ENCODE peak calls at places on chromosomes 2 and 18, in five cellular contexts. One of them, this sample, is unnamed.
A peak's percentile ranks its signal among the peaks of the same experiment; 100 is the strongest.

GRCh38 chr18:3511980-3512379 is 62.0 kb downstream of the TGIF1 start:
- DNase-seq in right lobe of liver: no peak
- DNase-seq in MCF 10A: peak; percentile 78
- DNase-seq in transverse colon: no peak
- DNase-seq in gastrocnemius medialis: no peak
- DNase-seq in this sample: peak; percentile 94

GRCh38 chr2:19538411-19538963 is 180.1 kb upstream of the OSR1 start:
- DNase-seq in transverse colon: peak; percentile 63
- DNase-seq in right lobe of liver: no peak
- DNase-seq in gastrocnemius medialis: peak; percentile 61
- DNase-seq in MCF 10A: peak; percentile 98
- DNase-seq in this sample: no peak

GRCh38 chr18:77559274-77559910 is 309.7 kb downstream of the GALR1 start:
- DNase-seq in transverse colon: no peak
- DNase-seq in right lobe of liver: no peak
- DNase-seq in MCF 10A: no peak
- DNase-seq in gastrocnemius medialis: no peak
- DNase-seq in this sample: no peak

GRCh38 chr2:138630164-138630563 is 128.6 kb downstream of the SPOPL start:
- DNase-seq in transverse colon: no peak
- DNase-seq in gastrocnemius medialis: no peak
- DNase-seq in MCF 10A: no peak
- DNase-seq in right lobe of liver: no peak
- DNase-seq in this sample: peak; percentile 25

GRCh38 chr2:19128148-19128547 is 230.3 kb downstream of the OSR1 start:
- DNase-seq in MCF 10A: no peak
- DNase-seq in right lobe of liver: no peak
- DNase-seq in transverse colon: no peak
- DNase-seq in gastrocnemius medialis: no peak
- DNase-seq in this sample: no peak

GRCh38 chr2:84815146-84815545 is 65.7 kb downstream of the TRABD2A start:
- DNase-seq in gastrocnemius medialis: no peak
- DNase-seq in right lobe of liver: no peak
- DNase-seq in MCF 10A: peak; percentile 16
- DNase-seq in transverse colon: no peak
- DNase-seq in this sample: no peak

GRCh38 chr2:422676-423435 is 135.0 kb upstream of the ALKAL2 start:
- DNase-seq in MCF 10A: no peak
- DNase-seq in gastrocnemius medialis: no peak
- DNase-seq in transverse colon: no peak
- DNase-seq in right lobe of liver: no peak
- DNase-seq in this sample: no peak

GRCh38 chr2:34104601-34105000 is 505.5 kb upstream of the FAM98A start:
- DNase-seq in MCF 10A: no peak
- DNase-seq in right lobe of liver: no peak
- DNase-seq in transverse colon: no peak
- DNase-seq in gastrocnemius medialis: no peak
- DNase-seq in this sample: no peak

GRCh38 chr2:7436096-7436906 is 519.1 kb downstream of the RNF144A start:
- DNase-seq in MCF 10A: no peak
- DNase-seq in transverse colon: no peak
- DNase-seq in right lobe of liver: no peak
- DNase-seq in gastrocnemius medialis: no peak
- DNase-seq in this sample: no peak

GRCh38 chr2:71646028-71646427 is 192.7 kb downstream of the DYSF start:
- DNase-seq in gastrocnemius medialis: peak; percentile 94
- DNase-seq in transverse colon: no peak
- DNase-seq in MCF 10A: peak; percentile 67
- DNase-seq in right lobe of liver: no peak
- DNase-seq in this sample: no peak

GRCh38 chr2:167732251-167732788 is 515.1 kb downstream of the STK39 start:
- DNase-seq in transverse colon: no peak
- DNase-seq in MCF 10A: no peak
- DNase-seq in right lobe of liver: no peak
- DNase-seq in gastrocnemius medialis: no peak
- DNase-seq in this sample: no peak

DNA sequence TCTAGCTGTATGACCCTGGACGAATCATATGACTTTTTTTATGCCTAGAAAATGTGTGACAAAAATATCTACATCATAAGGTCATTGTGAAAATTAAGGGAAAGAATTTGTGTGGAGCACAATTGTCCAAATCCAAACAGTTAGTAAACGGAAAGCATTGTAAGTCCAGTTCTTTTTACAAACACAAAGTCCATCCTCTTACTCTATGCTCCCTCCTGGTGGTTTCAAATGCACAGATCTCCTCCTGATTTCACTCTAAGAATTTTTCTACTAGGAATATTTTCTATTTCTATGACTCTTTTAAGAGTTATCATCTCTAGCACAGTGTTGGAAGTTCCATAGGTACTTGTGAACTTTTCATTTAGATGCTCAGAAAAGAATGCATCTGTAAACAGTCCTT is 125.2 kb upstream of the ARL5A start:
- DNase-seq in right lobe of liver: no peak
- DNase-seq in MCF 10A: no peak
- DNase-seq in transverse colon: no peak
- DNase-seq in gastrocnemius medialis: no peak
- DNase-seq in this sample: no peak
- TF ChIP-seq CTCF in right lobe of liver: no peak
- TF ChIP-seq CTCF in MCF 10A: no peak
- TF ChIP-seq CTCF in transverse colon: no peak
- TF ChIP-seq CTCF in gastrocnemius medialis: no peak
- TF ChIP-seq CTCF in this sample: no peak

GRCh38 chr2:218904176-218904575 is 23.5 kb downstream of the WNT10A start:
- DNase-seq in MCF 10A: no peak
- DNase-seq in gastrocnemius medialis: no peak
- DNase-seq in right lobe of liver: no peak
- DNase-seq in transverse colon: no peak
- DNase-seq in this sample: no peak

GRCh38 chr2:218908721-218909619 is 28.3 kb downstream of the WNT10A start:
- DNase-seq in right lobe of liver: peak; percentile 88
- DNase-seq in gastrocnemius medialis: peak; percentile 78
- DNase-seq in transverse colon: peak; percentile 93
- DNase-seq in MCF 10A: peak; percentile 87
- DNase-seq in this sample: peak; percentile 94
- TF ChIP-seq CTCF in right lobe of liver: no peak
- TF ChIP-seq CTCF in gastrocnemius medialis: no peak
- TF ChIP-seq CTCF in transverse colon: no peak
- TF ChIP-seq CTCF in MCF 10A: no peak
- TF ChIP-seq CTCF in this sample: no peak

GRCh38 chr2:54708584-54709340 is 14.7 kb upstream of the EML6 start:
- DNase-seq in right lobe of liver: peak; percentile 61
- DNase-seq in MCF 10A: no peak
- DNase-seq in gastrocnemius medialis: no peak
- DNase-seq in transverse colon: peak; percentile 55
- DNase-seq in this sample: no peak
- TF ChIP-seq CTCF in right lobe of liver: no peak
- TF ChIP-seq CTCF in MCF 10A: no peak
- TF ChIP-seq CTCF in gastrocnemius medialis: no peak
- TF ChIP-seq CTCF in transverse colon: no peak
- TF ChIP-seq CTCF in this sample: no peak

GRCh38 chr2:134900151-134900550 is 18.5 kb upstream of the CCNT2 start:
- DNase-seq in transverse colon: no peak
- DNase-seq in gastrocnemius medialis: no peak
- DNase-seq in MCF 10A: peak; percentile 20
- DNase-seq in right lobe of liver: no peak
- DNase-seq in this sample: no peak

GRCh38 chr2:134892282-134893054 is 26.2 kb upstream of the CCNT2 start:
- DNase-seq in gastrocnemius medialis: no peak
- DNase-seq in right lobe of liver: no peak
- DNase-seq in transverse colon: no peak
- DNase-seq in MCF 10A: no peak
- DNase-seq in this sample: no peak

GRCh38 chr2:134899204-134899603 is 19.4 kb upstream of the CCNT2 start:
- DNase-seq in transverse colon: no peak
- DNase-seq in MCF 10A: no peak
- DNase-seq in right lobe of liver: no peak
- DNase-seq in gastrocnemius medialis: no peak
- DNase-seq in this sample: no peak

DNA sequence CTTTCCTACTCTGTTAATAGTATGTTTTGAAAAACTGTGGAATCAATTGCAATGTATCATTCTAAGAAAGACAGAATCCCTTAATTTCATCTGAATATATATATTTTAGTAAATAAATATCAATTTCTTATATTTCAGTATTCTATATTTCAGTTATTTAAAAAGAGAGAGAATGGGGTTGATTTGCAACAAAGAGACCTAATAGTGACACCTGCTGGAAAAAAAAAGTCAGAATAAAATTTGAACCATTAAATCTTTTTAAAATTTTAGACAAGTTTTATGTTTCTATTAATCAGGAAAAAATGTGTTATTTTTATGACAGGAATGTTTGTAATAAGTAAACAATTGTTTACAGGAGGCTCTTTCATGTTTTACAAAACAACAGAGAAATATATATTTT is 20.7 kb upstream of the CCNT2 start:
- DNase-seq in transverse colon: no peak
- DNase-seq in right lobe of liver: no peak
- DNase-seq in MCF 10A: peak; percentile 6
- DNase-seq in gastrocnemius medialis: no peak
- DNase-seq in this sample: no peak
- TF ChIP-seq CTCF in transverse colon: peak; percentile 16
- TF ChIP-seq CTCF in right lobe of liver: peak; percentile 43
- TF ChIP-seq CTCF in MCF 10A: peak; percentile 35
- TF ChIP-seq CTCF in gastrocnemius medialis: no peak
- TF ChIP-seq CTCF in this sample: peak; percentile 50

GRCh38 chr2:228983700-228984099 is 287.4 kb downstream of the PID1 start:
- DNase-seq in transverse colon: no peak
- DNase-seq in MCF 10A: no peak
- DNase-seq in gastrocnemius medialis: no peak
- DNase-seq in right lobe of liver: no peak
- DNase-seq in this sample: no peak
- TF ChIP-seq CTCF in transverse colon: no peak
- TF ChIP-seq CTCF in MCF 10A: no peak
- TF ChIP-seq CTCF in gastrocnemius medialis: no peak
- TF ChIP-seq CTCF in right lobe of liver: no peak
- TF ChIP-seq CTCF in this sample: no peak

DNA sequence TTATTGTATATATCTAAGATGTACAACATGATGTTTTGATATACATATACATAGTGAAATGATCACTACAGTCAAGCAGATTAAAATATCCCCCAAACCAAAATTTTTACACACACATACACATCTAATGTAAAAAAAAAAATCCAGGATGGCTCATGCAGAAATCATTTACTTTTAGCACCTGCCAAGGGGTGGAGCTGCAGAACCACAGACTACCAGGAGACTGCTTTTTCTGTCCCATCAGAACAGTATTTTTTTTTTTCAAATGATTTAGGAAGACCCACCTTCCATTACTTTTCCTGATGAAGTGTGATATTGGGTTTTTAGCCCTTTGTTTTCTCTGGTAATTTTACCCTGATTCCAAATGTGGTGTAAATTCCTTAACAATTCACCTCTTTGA is 61.9 kb downstream of the AQP4 start:
- DNase-seq in transverse colon: no peak
- DNase-seq in MCF 10A: peak; percentile 20
- DNase-seq in right lobe of liver: no peak
- DNase-seq in gastrocnemius medialis: no peak
- DNase-seq in this sample: no peak
- TF ChIP-seq CTCF in transverse colon: no peak
- TF ChIP-seq CTCF in MCF 10A: no peak
- TF ChIP-seq CTCF in right lobe of liver: no peak
- TF ChIP-seq CTCF in gastrocnemius medialis: no peak
- TF ChIP-seq CTCF in this sample: no peak

GRCh38 chr18:26460449-26461091 is 87.8 kb downstream of the KCTD1 start:
- DNase-seq in right lobe of liver: no peak
- DNase-seq in transverse colon: no peak
- DNase-seq in gastrocnemius medialis: no peak
- DNase-seq in MCF 10A: peak; percentile 55
- DNase-seq in this sample: no peak
- TF ChIP-seq CTCF in right lobe of liver: no peak
- TF ChIP-seq CTCF in transverse colon: no peak
- TF ChIP-seq CTCF in gastrocnemius medialis: no peak
- TF ChIP-seq CTCF in MCF 10A: no peak
- TF ChIP-seq CTCF in this sample: no peak

DNA sequence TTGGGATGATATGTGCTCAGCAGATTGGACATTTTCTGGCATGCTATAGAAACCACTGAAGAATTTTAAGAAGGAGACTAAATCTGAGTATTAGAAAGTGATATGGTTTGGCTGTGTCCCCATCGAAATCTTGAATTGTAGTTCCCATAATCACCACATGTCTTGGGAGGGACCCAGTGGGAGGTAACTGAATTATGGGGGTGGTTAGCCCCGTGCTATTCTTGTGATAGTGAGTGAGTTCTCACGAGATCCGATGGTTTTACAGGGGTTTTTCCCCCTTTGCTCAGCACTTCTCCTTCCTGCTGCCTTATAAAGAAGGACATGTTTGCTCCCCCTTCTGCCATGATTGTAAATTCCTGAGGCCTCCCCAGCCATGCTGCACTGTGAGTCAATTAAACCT is 535.9 kb upstream of the VRK2 start:
- DNase-seq in MCF 10A: no peak
- DNase-seq in right lobe of liver: no peak
- DNase-seq in gastrocnemius medialis: no peak
- DNase-seq in transverse colon: no peak
- DNase-seq in this sample: no peak
- TF ChIP-seq CTCF in MCF 10A: peak; percentile 11
- TF ChIP-seq CTCF in right lobe of liver: no peak
- TF ChIP-seq CTCF in gastrocnemius medialis: no peak
- TF ChIP-seq CTCF in transverse colon: no peak
- TF ChIP-seq CTCF in this sample: no peak

GRCh38 chr2:10141736-10142639 is 19.4 kb downstream of the RRM2 start:
- DNase-seq in gastrocnemius medialis: no peak
- DNase-seq in MCF 10A: peak; percentile 28
- DNase-seq in transverse colon: peak; percentile 49
- DNase-seq in right lobe of liver: peak; percentile 44
- DNase-seq in this sample: no peak
- TF ChIP-seq CTCF in gastrocnemius medialis: no peak
- TF ChIP-seq CTCF in MCF 10A: peak; percentile 52
- TF ChIP-seq CTCF in transverse colon: peak; percentile 56
- TF ChIP-seq CTCF in right lobe of liver: peak; percentile 54
- TF ChIP-seq CTCF in this sample: peak; percentile 55

GRCh38 chr2:215950009-215950408 is 63.3 kb downstream of the MREG start:
- DNase-seq in MCF 10A: peak; percentile 64
- DNase-seq in gastrocnemius medialis: no peak
- DNase-seq in transverse colon: no peak
- DNase-seq in right lobe of liver: no peak
- DNase-seq in this sample: peak; percentile 75
- TF ChIP-seq CTCF in MCF 10A: peak; percentile 56
- TF ChIP-seq CTCF in gastrocnemius medialis: no peak
- TF ChIP-seq CTCF in transverse colon: peak; percentile 34
- TF ChIP-seq CTCF in right lobe of liver: peak; percentile 28
- TF ChIP-seq CTCF in this sample: peak; percentile 68